ENCODE peak calls at places on chromosomes 16 and 17, in ten cellular contexts. Z is GM13976, P is cardiac muscle cell, W is GM20000, G is astrocyte, U is mucosa of descending colon, Y is heart left ventricle, H is coronary artery, I is adrenal gland, V is lower lobe of right lung. C is an unnamed sample.

GRCh38 chr17:33674685-33675084 is 381.6 kb upstream of the ASIC2 start:
- DNase-seq in Z (peak; percentile 59), P (peak; percentile 68), W (peak; percentile 65), G (peak; percentile 15), U (no peak), Y (peak; percentile 48), H (no peak), I (peak; percentile 51), V (peak; percentile 53), C (peak; percentile 52)

GRCh38 chr16:71722801-71723536 is 1.5 kb downstream of the PHLPP2 start:
- DNase-seq in Z (peak; percentile 76), P (peak; percentile 84), W (peak; percentile 73), G (peak; percentile 49), U (peak; percentile 87), Y (peak; percentile 72), H (peak; percentile 85), I (peak; percentile 63), V (peak; percentile 70), C (peak; percentile 80)

GRCh38 chr16:85649411-85649977 is 36.4 kb downstream of the GSE1 start:
- DNase-seq in Z (no peak), P (no peak), W (no peak), G (no peak), U (no peak), Y (no peak), H (no peak), I (no peak), V (no peak), C (no peak)

GRCh38 chr17:48492401-48493298 is 38.2 kb downstream of the HOXB1 start:
- DNase-seq in Z (peak; percentile 87), P (peak; percentile 88), W (peak; percentile 84), G (peak; percentile 74), U (peak; percentile 82), Y (peak; percentile 54), H (no peak), I (peak; percentile 71), V (peak; percentile 72), C (peak; percentile 60)

GRCh38 chr16:626787-627457 is 3.9 kb upstream of the WFIKKN1 start:
- DNase-seq in Z (no peak), P (no peak), W (no peak), G (peak; percentile 94), U (no peak), Y (no peak), H (no peak), I (peak; percentile 88), V (no peak), C (peak; percentile 91)

GRCh38 chr16:82924075-82924854 is 297.5 kb downstream of the CDH13 start:
- DNase-seq in Z (no peak), P (peak; percentile 40), W (no peak), G (no peak), U (no peak), Y (no peak), H (no peak), I (no peak), V (no peak), C (no peak)

GRCh38 chr17:42153919-42154491 is 784 bp downstream of the RAB5C start:
- DNase-seq in Z (no peak), P (no peak), W (no peak), G (peak; percentile 25), U (no peak), Y (no peak), H (no peak), I (no peak), V (no peak), C (no peak)

GRCh38 chr16:81137012-81137335 is 40.8 kb upstream of the GCSH start:
- DNase-seq in Z (no peak), P (peak; percentile 22), W (no peak), G (no peak), U (no peak), Y (no peak), H (no peak), I (no peak), V (no peak), C (no peak)

GRCh38 chr16:72455743-72456659 is 284.0 kb upstream of the PMFBP1 start:
- DNase-seq in Z (no peak), P (no peak), W (no peak), G (no peak), U (peak; percentile 32), Y (no peak), H (no peak), I (no peak), V (no peak), C (no peak)

GRCh38 chr17:42673885-42674754 is 2.7 kb downstream of the PLEKHH3 start:
- DNase-seq in Z (peak; percentile 84), P (peak; percentile 61), W (peak; percentile 86), G (peak; percentile 31), U (no peak), Y (peak; percentile 87), H (no peak), I (no peak), V (no peak), C (peak; percentile 52)

GRCh38 chr16:49832177-49832576 is 23.7 kb downstream of the ZNF423 start:
- DNase-seq in Z (no peak), P (no peak), W (no peak), G (no peak), U (no peak), Y (no peak), H (no peak), I (no peak), V (no peak), C (no peak)

GRCh38 chr16:71428385-71428784 is 13.5 kb downstream of the TLE7 start:
- DNase-seq in Z (no peak), P (no peak), W (no peak), G (no peak), U (no peak), Y (no peak), H (no peak), I (no peak), V (no peak), C (no peak)

GRCh38 chr17:8041249-8041928 is 2.5 kb downstream of the ALOX15B start:
- DNase-seq in Z (peak; percentile 77), P (peak; percentile 62), W (peak; percentile 74), G (peak; percentile 47), U (no peak), Y (no peak), H (no peak), I (no peak), V (no peak), C (peak; percentile 53)

GRCh38 chr16:4550587-4550986 is 5.6 kb upstream of the C16orf96 start:
- DNase-seq in Z (no peak), P (no peak), W (no peak), G (no peak), U (no peak), Y (no peak), H (no peak), I (no peak), V (no peak), C (no peak)

GRCh38 chr16:4544483-4544882 is 5.9 kb upstream of the CDIP1 start:
- DNase-seq in Z (no peak), P (no peak), W (no peak), G (no peak), U (no peak), Y (no peak), H (no peak), I (no peak), V (no peak), C (no peak)

DNA sequence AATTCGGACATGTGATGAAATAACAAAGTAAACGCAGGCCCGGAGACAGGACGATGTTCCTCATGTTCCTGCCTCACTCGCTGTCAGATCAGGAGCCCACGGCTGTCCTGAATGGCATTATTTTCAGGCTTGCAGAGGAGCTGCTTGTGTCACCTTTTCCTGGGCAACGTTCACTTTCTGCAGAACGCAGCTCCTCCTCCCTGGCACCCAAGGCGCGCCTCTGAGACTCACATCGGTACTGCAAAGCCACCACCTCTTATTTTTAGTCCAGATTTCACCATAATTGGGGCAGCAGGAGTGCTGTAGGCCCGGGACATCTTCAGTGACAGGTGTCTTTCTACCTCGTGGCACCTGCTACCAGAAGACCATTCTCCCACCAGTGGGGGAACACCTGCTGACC is 8.0 kb upstream of the C16orf96 start:
- DNase-seq in Z (no peak), P (no peak), W (no peak), G (no peak), U (no peak), Y (no peak), H (no peak), I (no peak), V (no peak), C (no peak)
- TF ChIP-seq CTCF in Z (no peak), P (no peak), W (no peak), G (no peak), U (no peak), Y (no peak), H (no peak), I (no peak), V (no peak), C (no peak)

DNA sequence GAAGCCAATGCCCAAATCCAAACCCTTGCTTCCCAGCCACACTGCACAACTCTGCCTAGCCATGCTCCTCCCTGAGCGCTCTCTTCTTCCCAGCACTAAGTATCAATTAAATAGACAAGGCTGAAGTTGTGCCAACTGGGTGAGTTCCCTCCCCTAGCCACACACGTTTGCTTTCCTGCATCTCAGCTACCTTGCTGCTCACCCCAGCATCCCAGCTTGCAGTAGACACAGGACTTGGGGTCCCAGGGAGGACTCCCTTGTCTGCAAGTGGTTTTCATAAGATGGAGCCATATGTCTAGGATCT is 4.9 kb downstream of the CCDC182 start:
- DNase-seq in Z (no peak), P (no peak), W (no peak), G (no peak), U (no peak), Y (no peak), H (no peak), I (no peak), V (no peak), C (no peak)
- TF ChIP-seq CTCF in Z (no peak), P (no peak), W (no peak), G (no peak), U (no peak), Y (no peak), H (no peak), I (no peak), V (no peak), C (no peak)

GRCh38 chr16:2386990-2387389 is 42.3 kb upstream of the CCNF start:
- DNase-seq in Z (no peak), P (no peak), W (no peak), G (no peak), U (no peak), Y (no peak), H (no peak), I (no peak), V (no peak), C (no peak)
- TF ChIP-seq CTCF in Z (no peak), P (peak; percentile 13), W (no peak), G (peak; percentile 19), U (no peak), Y (no peak), H (no peak), I (no peak), V (no peak), C (no peak)

DNA sequence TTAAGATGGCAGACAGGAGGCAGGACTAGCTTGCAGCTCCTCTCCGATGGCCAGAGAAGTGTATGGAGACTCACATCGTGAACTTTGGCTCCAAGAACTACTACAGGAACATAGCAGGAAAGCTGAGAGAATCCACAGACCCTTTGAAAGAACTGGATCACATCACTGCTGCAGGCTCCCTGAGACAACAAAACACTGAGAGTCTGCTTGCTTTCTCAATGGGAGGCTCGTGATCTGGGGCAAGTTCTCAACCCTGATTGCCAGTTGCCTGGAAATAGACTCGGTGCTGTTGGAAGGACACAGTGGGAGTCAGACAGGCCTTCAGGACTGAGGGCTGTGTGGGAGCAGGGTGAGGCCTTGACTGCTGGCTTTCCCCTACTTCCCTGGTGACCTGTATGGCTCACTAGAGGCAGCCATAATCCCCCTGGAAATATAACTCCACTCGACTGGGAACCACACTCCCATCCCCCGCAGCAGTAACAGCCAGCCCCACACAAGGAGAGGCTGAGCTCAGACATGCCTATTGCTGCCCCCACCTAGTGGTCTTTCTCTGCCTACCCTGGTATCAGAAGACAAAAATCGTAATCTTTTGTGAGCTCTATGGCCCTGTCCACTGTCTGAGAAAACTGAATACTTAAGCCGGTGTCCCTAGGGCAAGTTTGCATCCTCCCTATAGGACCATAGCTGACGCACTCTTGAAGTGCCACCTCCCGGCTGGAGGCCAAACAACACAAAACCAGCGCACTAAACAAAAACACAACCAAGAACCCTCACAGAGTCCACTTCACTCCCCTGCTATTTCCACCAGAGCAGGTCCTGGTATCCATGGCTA is 238.4 kb downstream of the CEP112 start:
- DNase-seq in Z (no peak), P (peak; percentile 23), W (no peak), G (no peak), U (no peak), Y (no peak), H (no peak), I (no peak), V (no peak), C (no peak)
- TF ChIP-seq CTCF in Z (no peak), P (no peak), W (no peak), G (no peak), U (no peak), Y (no peak), H (no peak), I (no peak), V (no peak), C (no peak)

C was measured in RWPE1.